ENCODE peak calls at places on chromosomes 5 and 9, in four cellular contexts. One of them, this sample, is unnamed.

GRCh38 chr9:120538339-120538738 is 41.6 kb downstream of the CDK5RAP2 start:
- DNase-seq in HepG2: peak
- DNase-seq in NB4: no peak
- DNase-seq in ovary: no peak
- DNase-seq in this sample: peak

GRCh38 chr9:34710023-34710422 is at the start of gene CCL21:
- DNase-seq in HepG2: no peak
- DNase-seq in NB4: peak
- DNase-seq in ovary: peak
- DNase-seq in this sample: peak

GRCh38 chr9:132697230-132697629 is 27.0 kb downstream of the GTF3C4 start:
- DNase-seq in HepG2: no peak
- DNase-seq in NB4: no peak
- DNase-seq in ovary: no peak
- DNase-seq in this sample: no peak

GRCh38 chr5:138654281-138654867 is 79.2 kb upstream of the HSPA9 start:
- DNase-seq in HepG2: no peak
- DNase-seq in NB4: peak
- DNase-seq in ovary: no peak
- DNase-seq in this sample: no peak

GRCh38 chr9:114552716-114553115 is 34.9 kb upstream of the ATP6V1G1 start:
- DNase-seq in HepG2: no peak
- DNase-seq in NB4: no peak
- DNase-seq in ovary: no peak
- DNase-seq in this sample: no peak

GRCh38 chr5:154467655-154468354 is 10.2 kb downstream of the HAND1 start:
- DNase-seq in HepG2: peak
- DNase-seq in NB4: peak
- DNase-seq in ovary: peak
- DNase-seq in this sample: peak

GRCh38 chr9:127153484-127153883 is 31.0 kb upstream of the ANGPTL2 start:
- DNase-seq in HepG2: no peak
- DNase-seq in NB4: no peak
- DNase-seq in ovary: peak
- DNase-seq in this sample: no peak

GRCh38 chr5:114782869-114783268 is 386.8 kb downstream of the TRIM36 start:
- DNase-seq in HepG2: no peak
- DNase-seq in NB4: no peak
- DNase-seq in ovary: no peak
- DNase-seq in this sample: peak

GRCh38 chr5:119112151-119112550 is 41.3 kb downstream of the DMXL1 start:
- DNase-seq in HepG2: no peak
- DNase-seq in NB4: no peak
- DNase-seq in ovary: no peak
- DNase-seq in this sample: no peak

GRCh38 chr9:97895695-97896332 is 26.5 kb downstream of the TRMO start:
- DNase-seq in HepG2: peak
- DNase-seq in NB4: peak
- DNase-seq in ovary: no peak
- DNase-seq in this sample: no peak

GRCh38 chr9:87786876-87787275 is 61.0 kb downstream of the CTSL start:
- DNase-seq in HepG2: no peak
- DNase-seq in NB4: no peak
- DNase-seq in ovary: no peak
- DNase-seq in this sample: no peak

GRCh38 chr5:167671176-167671575 is 620.3 kb upstream of the WWC1 start:
- DNase-seq in HepG2: no peak
- DNase-seq in NB4: no peak
- DNase-seq in ovary: no peak
- DNase-seq in this sample: no peak

GRCh38 chr9:127545196-127546124 is 66.6 kb upstream of the STXBP1 start:
- DNase-seq in HepG2: peak
- DNase-seq in NB4: no peak
- DNase-seq in ovary: peak
- DNase-seq in this sample: peak

GRCh38 chr5:4007001-4007400 is 411.4 kb downstream of the IRX1 start:
- DNase-seq in HepG2: no peak
- DNase-seq in NB4: no peak
- DNase-seq in ovary: no peak
- DNase-seq in this sample: no peak

GRCh38 chr5:159341914-159342313 is 11.6 kb upstream of the IL12B start:
- DNase-seq in HepG2: peak
- DNase-seq in NB4: peak
- DNase-seq in ovary: no peak
- DNase-seq in this sample: peak

GRCh38 chr9:115237383-115238087 is 119.6 kb upstream of the TNC start:
- DNase-seq in HepG2: no peak
- DNase-seq in NB4: no peak
- DNase-seq in ovary: no peak
- DNase-seq in this sample: no peak

GRCh38 chr5:173429489-173430150 is 101.4 kb upstream of the STC2 start:
- DNase-seq in HepG2: no peak
- DNase-seq in NB4: no peak
- DNase-seq in ovary: no peak
- DNase-seq in this sample: no peak

GRCh38 chr5:15834596-15835245 is 334.7 kb downstream of the FBXL7 start:
- DNase-seq in HepG2: no peak
- DNase-seq in NB4: no peak
- DNase-seq in ovary: no peak
- DNase-seq in this sample: no peak

GRCh38 chr9:13485068-13485596 is 205.6 kb upstream of the MPDZ start:
- DNase-seq in HepG2: no peak
- DNase-seq in NB4: no peak
- DNase-seq in ovary: peak
- DNase-seq in this sample: peak

GRCh38 chr5:115810776-115811175 is 5.7 kb downstream of the CDO1 start:
- DNase-seq in HepG2: no peak
- DNase-seq in NB4: no peak
- DNase-seq in ovary: no peak
- DNase-seq in this sample: no peak

GRCh38 chr5:179780343-179780742 is 13.4 kb upstream of the LTC4S start:
- DNase-seq in HepG2: no peak
- DNase-seq in NB4: peak
- DNase-seq in ovary: no peak
- DNase-seq in this sample: peak

GRCh38 chr9:89179920-89180667 is 1.5 kb upstream of the SHC3 start:
- DNase-seq in HepG2: peak
- DNase-seq in NB4: peak
- DNase-seq in ovary: peak
- DNase-seq in this sample: peak
- TF ChIP-seq POLR2A in HepG2: peak
- TF ChIP-seq POLR2A in NB4: peak
- TF ChIP-seq POLR2A in ovary: no peak
- TF ChIP-seq POLR2A in this sample: no peak

DNA sequence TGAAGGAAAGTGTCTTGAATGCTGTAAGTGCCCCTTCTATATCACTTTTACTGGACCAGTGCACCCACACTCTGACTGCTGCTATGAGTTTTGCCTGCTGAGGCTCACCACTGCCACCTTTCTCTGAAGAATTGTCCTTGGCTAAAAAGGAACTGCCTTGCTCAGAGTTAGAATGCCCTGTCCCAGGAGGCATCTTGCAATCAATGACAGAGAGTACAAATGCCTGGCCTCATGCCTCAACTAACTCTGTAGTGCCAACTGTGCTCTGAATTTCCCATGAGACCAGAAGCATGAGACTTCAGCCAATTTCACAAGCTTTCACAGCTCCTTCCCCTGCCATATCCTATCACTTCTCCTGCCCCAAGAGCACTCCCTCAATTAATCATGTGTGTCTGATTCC is 569.7 kb downstream of the ZNF608 start:
- DNase-seq in HepG2: no peak
- DNase-seq in NB4: peak
- DNase-seq in ovary: no peak
- DNase-seq in this sample: peak
- TF ChIP-seq CTCF in HepG2: no peak
- TF ChIP-seq CTCF in NB4: no peak
- TF ChIP-seq CTCF in ovary: no peak
- TF ChIP-seq CTCF in this sample: peak

DNA sequence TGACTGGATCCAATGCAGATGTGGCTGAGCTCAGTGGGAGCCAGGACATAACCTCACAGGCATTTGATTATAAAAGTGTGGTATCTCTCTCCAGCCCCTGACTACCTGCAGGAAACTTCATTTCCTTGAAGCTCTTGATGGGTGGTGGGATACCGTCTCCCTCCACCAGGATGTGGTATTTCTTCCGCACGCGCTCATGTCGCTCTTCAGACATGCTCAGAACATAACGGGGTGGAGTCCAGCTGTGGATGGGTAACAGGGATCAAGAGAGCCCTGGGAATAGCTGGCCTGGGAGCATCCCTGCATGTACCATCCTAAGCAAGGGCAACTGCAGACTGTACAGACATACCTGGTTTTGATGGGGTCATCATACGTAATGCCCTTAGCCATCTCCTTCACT is 1.2 kb downstream of the DDX41 start:
- DNase-seq in HepG2: no peak
- DNase-seq in NB4: no peak
- DNase-seq in ovary: no peak
- DNase-seq in this sample: no peak
- H3K4me3 ChIP-seq in HepG2: peak
- H3K4me3 ChIP-seq in NB4: peak
- H3K4me3 ChIP-seq in ovary: no peak
- H3K4me3 ChIP-seq in this sample: peak

GRCh38 chr9:77176106-77176505 is 1.2 kb upstream of the VPS13A start:
- DNase-seq in HepG2: no peak
- DNase-seq in NB4: no peak
- DNase-seq in ovary: no peak
- DNase-seq in this sample: no peak

GRCh38 chr9:77177894-77178794 is 810 bp downstream of the VPS13A start:
- DNase-seq in HepG2: peak
- DNase-seq in NB4: peak
- DNase-seq in ovary: peak
- DNase-seq in this sample: peak

GRCh38 chr9:77175152-77175551 is 2.2 kb upstream of the VPS13A start:
- DNase-seq in HepG2: no peak
- DNase-seq in NB4: peak
- DNase-seq in ovary: no peak
- DNase-seq in this sample: no peak

GRCh38 chr9:77176686-77177142 is 620 bp upstream of the VPS13A start:
- DNase-seq in HepG2: no peak
- DNase-seq in NB4: no peak
- DNase-seq in ovary: no peak
- DNase-seq in this sample: no peak

GRCh38 chr9:77177143-77177893 is at the start of gene VPS13A:
- DNase-seq in HepG2: peak
- DNase-seq in NB4: peak
- DNase-seq in ovary: peak
- DNase-seq in this sample: peak
- TF ChIP-seq POLR2A in HepG2: peak
- TF ChIP-seq POLR2A in NB4: peak
- TF ChIP-seq POLR2A in ovary: peak
- TF ChIP-seq POLR2A in this sample: no peak

GRCh38 chr5:168991991-168992390 is 308.9 kb downstream of the SLIT3 start:
- DNase-seq in HepG2: no peak
- DNase-seq in NB4: no peak
- DNase-seq in ovary: no peak
- DNase-seq in this sample: no peak

GRCh38 chr5:168995024-168995423 is 305.9 kb downstream of the SLIT3 start:
- DNase-seq in HepG2: peak
- DNase-seq in NB4: no peak
- DNase-seq in ovary: no peak
- DNase-seq in this sample: no peak

GRCh38 chr5:168991311-168991710 is 309.6 kb downstream of the SLIT3 start:
- DNase-seq in HepG2: no peak
- DNase-seq in NB4: no peak
- DNase-seq in ovary: no peak
- DNase-seq in this sample: no peak

GRCh38 chr5:168989731-168990505 is 311.0 kb downstream of the SLIT3 start:
- DNase-seq in HepG2: peak
- DNase-seq in NB4: no peak
- DNase-seq in ovary: no peak
- DNase-seq in this sample: no peak

DNA sequence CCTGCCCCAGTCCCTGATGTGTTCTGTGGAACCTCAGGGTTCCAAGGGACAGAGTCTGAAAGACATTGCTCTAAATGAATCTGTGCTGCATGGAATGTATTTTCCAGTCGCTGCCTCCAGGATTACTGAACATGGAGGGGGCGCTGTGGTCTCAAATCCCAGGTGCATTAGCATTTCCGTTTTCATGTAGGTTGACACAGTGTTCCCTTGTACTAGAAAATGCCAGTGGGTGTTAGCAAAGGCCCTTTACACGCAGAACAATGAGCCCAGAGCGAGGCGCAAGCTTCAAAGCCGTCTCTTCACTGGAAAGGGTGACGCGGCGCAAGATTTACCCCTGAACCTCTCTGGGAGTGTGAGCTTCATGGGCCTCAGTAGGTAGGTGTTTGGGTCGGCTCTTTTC is 308.3 kb downstream of the SLIT3 start:
- DNase-seq in HepG2: peak
- DNase-seq in NB4: peak
- DNase-seq in ovary: no peak
- DNase-seq in this sample: no peak
- TF ChIP-seq CTCF in HepG2: peak
- TF ChIP-seq CTCF in NB4: peak
- TF ChIP-seq CTCF in ovary: no peak
- TF ChIP-seq CTCF in this sample: no peak